ENCODE peak calls at places on chromosomes 7 and 10, in six cellular contexts. S, J, V, Y, C and I are unnamed samples.

GRCh38 chr7:43933902-43934560 is 7.8 kb downstream of the UBE2D4 start:
- DNase-seq in S (no peak), Y (no peak), V (no peak), J (no peak), C (no peak), I (no peak)

GRCh38 chr7:91353923-91354322 is 89.7 kb downstream of the FZD1 start:
- DNase-seq in J (no peak), Y (no peak), S (no peak), C (no peak), V (no peak), I (no peak)

GRCh38 chr10:43250925-43251663 is 15.8 kb downstream of the RASGEF1A start:
- DNase-seq in V (no peak), Y (peak; percentile 54), S (no peak), C (no peak), J (no peak), I (no peak)

GRCh38 chr7:155591055-155591750 is 44.8 kb upstream of the CNPY1 start:
- DNase-seq in J (no peak), V (no peak), S (peak; percentile 55), Y (no peak), C (no peak), I (no peak)

GRCh38 chr10:26216577-26216948 is at the start of gene GAD2:
- DNase-seq in J (no peak), C (no peak), Y (no peak), V (no peak), S (no peak), I (no peak)

GRCh38 chr7:26603631-26604030 is 260.8 kb downstream of the SKAP2 start:
- DNase-seq in C (no peak), J (no peak), S (peak; percentile 31), V (no peak), Y (no peak), I (no peak)

GRCh38 chr10:8778713-8779112 is 724.2 kb downstream of the GATA3 start:
- DNase-seq in V (no peak), Y (no peak), S (peak; percentile 15), C (no peak), J (no peak), I (no peak)

GRCh38 chr10:130022071-130022470 is 58.0 kb upstream of the EBF3 start:
- DNase-seq in C (no peak), J (no peak), V (no peak), S (no peak), Y (no peak), I (no peak)

GRCh38 chr10:94412439-94412838 is 10.1 kb downstream of the TBC1D12 start:
- DNase-seq in J (no peak), S (no peak), V (peak; percentile 76), C (no peak), Y (no peak), I (no peak)

GRCh38 chr10:6170638-6171037 is 32.1 kb upstream of the PFKFB3 start:
- DNase-seq in Y (no peak), C (no peak), J (no peak), V (no peak), S (no peak), I (no peak)

GRCh38 chr7:49773939-49774458 is 561 bp downstream of the VWC2 start:
- DNase-seq in Y (no peak), V (no peak), C (no peak), S (peak; percentile 14), J (no peak), I (no peak)

GRCh38 chr10:28285816-28286215 is 17.0 kb downstream of the MPP7 start:
- DNase-seq in S (no peak), V (no peak), Y (no peak), C (no peak), J (no peak), I (no peak)

GRCh38 chr10:114491933-114492332 is 87.6 kb upstream of the AFAP1L2 start:
- DNase-seq in C (no peak), S (no peak), Y (peak; percentile 60), V (no peak), J (no peak), I (no peak)

GRCh38 chr10:130380056-130380455 is 243.9 kb downstream of the GLRX3 start:
- DNase-seq in V (no peak), Y (no peak), J (no peak), C (no peak), S (no peak), I (no peak)

GRCh38 chr7:157614457-157615020 is 277.7 kb downstream of the DNAJB6 start:
- DNase-seq in V (no peak), Y (no peak), J (no peak), C (no peak), S (no peak), I (no peak)

GRCh38 chr7:11236680-11237079 is 263.0 kb downstream of the PHF14 start:
- DNase-seq in S (no peak), J (no peak), V (no peak), Y (no peak), C (no peak), I (no peak)

GRCh38 chr10:62172465-62172864 is 96.2 kb downstream of the RTKN2 start:
- DNase-seq in S (no peak), V (no peak), J (no peak), C (no peak), Y (no peak), I (no peak)

DNA sequence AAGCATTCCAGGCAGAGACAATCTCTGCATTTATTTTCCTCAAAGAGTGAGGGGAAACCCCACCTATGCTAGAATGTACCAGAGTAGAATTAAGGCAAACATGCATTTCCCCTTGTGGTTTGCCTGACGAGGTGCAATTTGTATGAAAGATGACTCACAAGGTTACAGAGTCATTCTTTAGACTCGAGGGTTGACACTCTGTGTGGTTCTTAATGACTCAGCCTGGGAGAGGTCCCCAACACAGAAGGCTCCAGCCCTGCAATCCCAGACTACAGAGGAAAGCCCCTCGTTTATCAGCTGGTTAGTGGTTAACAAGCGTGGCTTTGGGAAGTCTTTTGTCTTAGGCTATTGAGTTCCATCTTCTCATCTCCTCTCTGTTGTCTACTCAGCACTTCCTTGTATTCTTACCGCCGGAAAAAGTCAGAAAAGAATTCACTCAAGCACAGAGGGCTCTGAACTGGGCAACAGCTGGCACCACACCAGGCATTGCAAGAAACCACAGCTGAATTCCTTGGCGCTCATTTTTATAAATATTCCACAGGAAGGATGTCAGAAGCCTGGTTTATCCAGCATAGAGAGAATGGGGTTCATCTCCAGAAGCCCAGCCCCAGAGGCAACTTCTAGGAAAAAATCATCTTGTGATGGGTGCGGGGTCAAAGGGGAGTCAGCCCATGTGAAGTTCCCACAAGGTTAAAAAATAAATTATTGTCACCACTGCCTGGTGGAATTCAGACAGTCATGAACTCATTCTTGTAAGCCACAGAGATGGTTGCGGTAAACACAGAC is 24.4 kb upstream of the SVIL start:
- DNase-seq in J (peak; percentile 99), S (peak; percentile 86), Y (no peak), C (peak; percentile 88), V (peak; percentile 99), I (no peak)
- H3K4me3 ChIP-seq in J (peak overlapping the region; percentile 19), S (no peak overlapping the region), Y (no peak overlapping the region), C (no peak overlapping the region), V (no peak overlapping the region), I (no peak overlapping the region)

GRCh38 chr10:99656199-99657064 is 2.9 kb upstream of the ENTPD7 start:
- DNase-seq in S (no peak), V (no peak), J (no peak), Y (no peak), C (no peak), I (no peak)

GRCh38 chr10:99660662-99661369 is 1.5 kb downstream of the ENTPD7 start:
- DNase-seq in C (no peak), V (no peak), J (no peak), S (no peak), Y (no peak), I (no peak)

GRCh38 chr10:99659868-99660366 is 608 bp downstream of the ENTPD7 start:
- DNase-seq in S (no peak), J (no peak), V (no peak), Y (no peak), C (no peak), I (peak; percentile 1)

GRCh38 chr10:99659031-99659867 is at the start of gene ENTPD7:
- DNase-seq in S (peak; percentile 98), V (peak; percentile 91), C (peak; percentile 97), J (peak; percentile 99), Y (peak; percentile 92), I (peak; percentile 85)

DNA sequence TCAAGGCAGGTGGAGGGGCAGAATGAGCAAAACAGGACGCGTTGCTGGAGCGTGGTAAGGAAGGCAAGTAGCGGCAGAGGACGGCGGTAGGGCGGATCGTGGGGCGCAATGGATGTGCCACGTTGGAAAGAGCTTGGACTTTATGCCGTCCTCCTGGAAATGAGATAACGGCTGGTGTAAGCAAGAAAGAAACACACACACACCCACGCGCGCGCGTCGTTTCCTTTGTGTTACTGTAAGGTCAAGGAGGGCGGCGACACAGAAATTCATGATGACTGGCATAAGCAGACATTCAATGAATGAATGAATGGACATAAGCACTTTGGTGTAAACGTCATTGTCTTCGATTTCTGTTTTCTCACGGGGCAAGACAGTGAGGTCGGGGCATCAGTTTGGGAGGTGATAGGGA is 683 bp upstream of the ENTPD7 start:
- DNase-seq in C (peak; percentile 38), J (no peak), S (peak; percentile 80), Y (peak; percentile 73), V (no peak), I (no peak)
- H3K4me3 ChIP-seq in C (peak overlapping the region; percentile 92), J (peak overlapping the region; percentile 81), S (peak overlapping the region; percentile 43), Y (peak overlapping the region; percentile 72), V (peak overlapping the region; percentile 89), I (peak overlapping the region; percentile 76)

GRCh38 chr10:66244953-66245352 is 680.9 kb upstream of the LRRTM3 start:
- DNase-seq in J (no peak), C (no peak), V (no peak), Y (no peak), S (no peak), I (no peak)

GRCh38 chr10:66246177-66246576 is 679.7 kb upstream of the LRRTM3 start:
- DNase-seq in C (no peak), S (no peak), V (no peak), J (no peak), Y (no peak), I (no peak)

GRCh38 chr10:66239062-66239461 is 686.8 kb upstream of the LRRTM3 start:
- DNase-seq in J (no peak), S (no peak), Y (no peak), C (no peak), V (no peak), I (no peak)

GRCh38 chr10:66238343-66238742 is 687.5 kb upstream of the LRRTM3 start:
- DNase-seq in V (no peak), J (no peak), C (no peak), S (no peak), Y (no peak), I (no peak)

DNA sequence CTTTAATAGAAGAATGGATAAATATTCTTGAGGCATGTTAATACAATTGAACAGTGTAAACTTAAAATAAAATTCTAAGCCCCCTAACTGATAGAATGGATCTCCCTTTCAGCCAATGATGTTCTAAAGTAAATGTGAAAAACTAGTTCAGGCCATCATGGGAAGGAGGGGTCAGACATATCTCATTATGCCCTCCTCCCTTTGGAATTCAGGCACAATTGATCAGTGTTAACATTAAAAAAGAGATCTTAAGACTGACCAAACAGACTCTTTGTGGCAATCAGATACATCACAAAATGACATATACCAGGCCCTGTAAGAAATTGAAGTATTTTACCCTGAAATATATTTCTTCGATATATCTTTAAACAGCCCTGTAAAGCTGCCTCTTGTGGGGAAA is 683.0 kb upstream of the LRRTM3 start:
- DNase-seq in C (no peak), V (no peak), S (no peak), J (no peak), Y (no peak), I (no peak)
- H3K4me3 ChIP-seq in C (no peak overlapping the region), V (no peak overlapping the region), S (no peak overlapping the region), J (no peak overlapping the region), Y (no peak overlapping the region), I (no peak overlapping the region)

DNA sequence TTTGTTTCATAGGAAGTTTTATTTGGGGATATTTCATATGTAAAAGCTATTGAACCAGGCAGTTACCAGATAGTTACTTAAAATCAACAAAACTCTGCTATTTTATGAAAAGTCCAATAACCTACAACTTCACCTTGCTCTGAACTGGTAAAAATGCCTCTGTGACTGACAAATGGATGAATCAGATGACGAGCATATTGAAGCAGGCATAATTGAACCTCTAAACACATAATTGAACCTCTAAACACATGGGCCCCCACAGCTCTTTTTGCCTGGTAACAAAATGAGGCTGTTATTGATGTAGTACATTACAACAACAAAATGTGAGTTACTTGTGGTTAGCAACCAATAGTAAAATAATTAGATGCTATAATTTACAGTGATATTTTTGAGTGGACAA is 99.7 kb downstream of the MBL2 start:
- DNase-seq in C (no peak), Y (no peak), S (no peak), V (no peak), J (no peak), I (no peak)
- H3K4me3 ChIP-seq in C (no peak overlapping the region), Y (no peak overlapping the region), S (no peak overlapping the region), V (no peak overlapping the region), J (no peak overlapping the region), I (no peak overlapping the region)